ENCODE peak calls at places on chromosomes 7 and 10, in ten cellular contexts. One of them, this sample, is unnamed. For H3K4me1, the result is how much of the 10 kb centered on the place peaks cover.

GRCh38 chr10:86958109-86958830 is at the start of gene SNCG:
- DNase-seq in A549: no peak
- DNase-seq in body of pancreas: no peak
- DNase-seq in heart left ventricle: peak
- DNase-seq in stomach: peak
- DNase-seq in vagina: no peak
- DNase-seq in uterus: no peak
- DNase-seq in IMR-90: no peak
- DNase-seq in gastrocnemius medialis: no peak
- DNase-seq in sigmoid colon: peak
- DNase-seq in this sample: no peak

GRCh38 chr7:152678133-152678645 is 2.2 kb upstream of the XRCC2 start:
- DNase-seq in stomach: no peak
- DNase-seq in uterus: no peak
- DNase-seq in IMR-90: no peak
- DNase-seq in vagina: no peak
- DNase-seq in A549: no peak
- DNase-seq in heart left ventricle: no peak
- DNase-seq in body of pancreas: no peak
- DNase-seq in sigmoid colon: no peak
- DNase-seq in gastrocnemius medialis: no peak
- DNase-seq in this sample: no peak

GRCh38 chr10:86599041-86599440 is 55.3 kb upstream of the OPN4 start:
- DNase-seq in uterus: no peak
- DNase-seq in IMR-90: no peak
- DNase-seq in vagina: no peak
- DNase-seq in stomach: no peak
- DNase-seq in sigmoid colon: no peak
- DNase-seq in heart left ventricle: no peak
- DNase-seq in gastrocnemius medialis: no peak
- DNase-seq in A549: no peak
- DNase-seq in body of pancreas: no peak
- DNase-seq in this sample: no peak

GRCh38 chr7:130409067-130409721 is 28.9 kb downstream of the CPA1 start:
- DNase-seq in IMR-90: peak
- DNase-seq in uterus: no peak
- DNase-seq in gastrocnemius medialis: no peak
- DNase-seq in stomach: no peak
- DNase-seq in A549: no peak
- DNase-seq in sigmoid colon: no peak
- DNase-seq in body of pancreas: no peak
- DNase-seq in vagina: no peak
- DNase-seq in heart left ventricle: no peak
- DNase-seq in this sample: no peak

GRCh38 chr10:85445702-85446101 is 920.9 kb downstream of the GRID1 start:
- DNase-seq in heart left ventricle: no peak
- DNase-seq in body of pancreas: no peak
- DNase-seq in A549: no peak
- DNase-seq in stomach: no peak
- DNase-seq in uterus: no peak
- DNase-seq in gastrocnemius medialis: no peak
- DNase-seq in vagina: no peak
- DNase-seq in IMR-90: no peak
- DNase-seq in sigmoid colon: no peak
- DNase-seq in this sample: no peak

GRCh38 chr10:95818663-95819062 is 62.7 kb downstream of the ENTPD1 start:
- DNase-seq in A549: no peak
- DNase-seq in gastrocnemius medialis: no peak
- DNase-seq in sigmoid colon: no peak
- DNase-seq in uterus: no peak
- DNase-seq in stomach: no peak
- DNase-seq in body of pancreas: no peak
- DNase-seq in heart left ventricle: no peak
- DNase-seq in IMR-90: peak
- DNase-seq in vagina: no peak
- DNase-seq in this sample: no peak

GRCh38 chr10:63103971-63104409 is 29.1 kb upstream of the NRBF2 start:
- DNase-seq in uterus: no peak
- DNase-seq in A549: no peak
- DNase-seq in IMR-90: no peak
- DNase-seq in vagina: no peak
- DNase-seq in body of pancreas: no peak
- DNase-seq in stomach: no peak
- DNase-seq in sigmoid colon: no peak
- DNase-seq in gastrocnemius medialis: no peak
- DNase-seq in heart left ventricle: no peak
- DNase-seq in this sample: no peak

GRCh38 chr7:117780832-117781231 is 92.4 kb downstream of the CTTNBP2 start:
- DNase-seq in vagina: no peak
- DNase-seq in gastrocnemius medialis: no peak
- DNase-seq in stomach: no peak
- DNase-seq in IMR-90: peak
- DNase-seq in A549: no peak
- DNase-seq in sigmoid colon: no peak
- DNase-seq in body of pancreas: no peak
- DNase-seq in uterus: no peak
- DNase-seq in heart left ventricle: no peak
- DNase-seq in this sample: no peak

GRCh38 chr10:119541046-119541445 is 1.5 kb downstream of the RGS10 start:
- DNase-seq in heart left ventricle: no peak
- DNase-seq in uterus: no peak
- DNase-seq in IMR-90: peak
- DNase-seq in stomach: no peak
- DNase-seq in A549: no peak
- DNase-seq in sigmoid colon: peak
- DNase-seq in gastrocnemius medialis: no peak
- DNase-seq in vagina: no peak
- DNase-seq in body of pancreas: no peak
- DNase-seq in this sample: no peak

GRCh38 chr10:99394256-99394655 is 36.2 kb downstream of the GOT1 start:
- DNase-seq in sigmoid colon: no peak
- DNase-seq in body of pancreas: peak
- DNase-seq in IMR-90: no peak
- DNase-seq in stomach: no peak
- DNase-seq in vagina: no peak
- DNase-seq in uterus: no peak
- DNase-seq in gastrocnemius medialis: no peak
- DNase-seq in A549: no peak
- DNase-seq in heart left ventricle: no peak
- DNase-seq in this sample: no peak
- H3K4me1 ChIP-seq in sigmoid colon: under half
- H3K4me1 ChIP-seq in body of pancreas: under half
- H3K4me1 ChIP-seq in IMR-90: under half
- H3K4me1 ChIP-seq in stomach: under half
- H3K4me1 ChIP-seq in vagina: under half
- H3K4me1 ChIP-seq in uterus: under half
- H3K4me1 ChIP-seq in gastrocnemius medialis: under half
- H3K4me1 ChIP-seq in A549: under half
- H3K4me1 ChIP-seq in heart left ventricle: under half
- H3K4me1 ChIP-seq in this sample: under half

DNA sequence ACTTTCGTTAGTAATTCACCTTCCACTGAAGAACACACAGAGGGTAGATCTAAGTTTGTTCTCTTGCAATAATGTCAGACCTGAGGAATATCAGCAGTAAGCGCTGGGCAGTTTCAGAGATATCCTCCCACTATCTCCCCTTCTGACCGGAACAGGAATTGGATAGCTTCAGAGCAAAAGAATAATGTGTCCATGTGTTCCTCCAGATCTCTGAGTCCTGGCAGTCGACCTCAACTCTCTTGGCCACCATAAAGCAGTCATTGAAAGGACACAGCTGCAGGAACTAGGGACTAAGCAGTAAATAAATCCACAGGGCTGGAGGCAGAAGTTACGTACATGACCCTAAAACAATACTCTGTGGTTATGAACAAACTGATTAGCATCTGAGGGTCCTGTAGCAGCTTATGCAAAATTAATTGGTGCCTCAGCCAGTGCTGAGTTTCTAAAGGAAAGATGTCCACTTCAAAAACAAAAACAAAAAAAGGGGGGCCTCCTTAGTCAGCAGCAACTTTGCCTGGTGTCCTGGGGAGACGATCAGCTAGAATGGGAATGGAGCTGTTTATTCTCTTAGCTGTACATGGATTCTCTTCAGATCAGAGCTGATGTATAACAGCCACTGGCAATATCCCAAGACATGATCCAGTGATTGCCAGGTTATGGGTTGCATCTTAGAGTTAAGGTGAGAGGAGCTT is 6.4 kb upstream of the PRTFDC1 start:
- DNase-seq in A549: no peak
- DNase-seq in vagina: no peak
- DNase-seq in uterus: peak
- DNase-seq in sigmoid colon: peak
- DNase-seq in IMR-90: peak
- DNase-seq in body of pancreas: peak
- DNase-seq in heart left ventricle: peak
- DNase-seq in gastrocnemius medialis: peak
- DNase-seq in stomach: no peak
- DNase-seq in this sample: no peak
- TF ChIP-seq POLR2A in A549: no peak
- TF ChIP-seq POLR2A in vagina: no peak
- TF ChIP-seq POLR2A in uterus: no peak
- TF ChIP-seq POLR2A in sigmoid colon: no peak
- TF ChIP-seq POLR2A in IMR-90: no peak
- TF ChIP-seq POLR2A in body of pancreas: no peak
- TF ChIP-seq POLR2A in heart left ventricle: no peak
- TF ChIP-seq POLR2A in gastrocnemius medialis: no peak
- TF ChIP-seq POLR2A in stomach: no peak
- TF ChIP-seq POLR2A in this sample: no peak

GRCh38 chr7:2203551-2204300 is 29.0 kb downstream of the MAD1L1 start:
- DNase-seq in uterus: peak
- DNase-seq in gastrocnemius medialis: peak
- DNase-seq in A549: no peak
- DNase-seq in body of pancreas: no peak
- DNase-seq in IMR-90: peak
- DNase-seq in stomach: no peak
- DNase-seq in vagina: no peak
- DNase-seq in heart left ventricle: no peak
- DNase-seq in sigmoid colon: peak
- DNase-seq in this sample: peak
- H3K4me1 ChIP-seq in uterus: under half
- H3K4me1 ChIP-seq in gastrocnemius medialis: under half
- H3K4me1 ChIP-seq in A549: under half
- H3K4me1 ChIP-seq in body of pancreas: under half
- H3K4me1 ChIP-seq in IMR-90: under half
- H3K4me1 ChIP-seq in stomach: under half
- H3K4me1 ChIP-seq in vagina: under half
- H3K4me1 ChIP-seq in heart left ventricle: under half
- H3K4me1 ChIP-seq in sigmoid colon: under half
- H3K4me1 ChIP-seq in this sample: under half

DNA sequence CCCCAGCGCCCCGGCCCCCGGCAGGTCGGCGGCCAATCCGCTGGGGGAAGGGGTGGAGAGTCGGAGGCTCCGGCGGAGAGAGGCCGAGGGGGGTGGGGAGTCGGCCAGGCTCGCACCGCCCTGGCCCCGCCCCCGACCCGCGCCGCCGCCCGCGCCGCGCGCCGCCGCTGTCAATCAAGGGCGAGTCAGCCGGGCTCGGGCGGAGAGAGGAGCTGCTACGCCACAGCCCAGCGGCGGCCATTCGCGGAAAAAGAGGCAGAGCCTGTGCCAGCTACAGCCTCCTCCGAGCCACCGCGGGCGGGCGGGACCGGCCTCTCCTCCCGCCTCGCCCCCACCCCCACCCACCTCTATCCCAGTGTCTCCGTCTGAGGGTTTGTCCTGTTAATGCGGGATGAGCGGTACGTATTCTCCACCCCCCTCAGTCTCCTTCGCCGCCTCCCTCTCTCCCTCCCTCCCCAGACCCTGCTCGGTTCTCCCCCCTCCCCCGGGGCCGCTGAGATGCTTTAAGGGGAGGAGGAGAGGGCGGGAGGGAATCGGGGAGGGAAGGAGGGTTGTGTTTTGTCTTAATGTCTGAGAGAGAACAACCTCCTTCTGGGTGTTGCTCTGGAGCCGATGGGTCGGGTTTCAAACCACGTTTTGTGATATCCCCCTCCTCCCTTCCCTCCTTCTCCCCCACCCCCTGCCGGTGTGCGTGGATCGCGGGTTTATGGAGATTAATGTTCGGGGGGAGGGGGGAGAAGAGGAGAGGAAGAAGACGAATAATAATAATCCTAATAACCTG is at the start of gene SP4:
- DNase-seq in body of pancreas: peak
- DNase-seq in gastrocnemius medialis: peak
- DNase-seq in stomach: peak
- DNase-seq in vagina: no peak
- DNase-seq in A549: peak
- DNase-seq in heart left ventricle: peak
- DNase-seq in sigmoid colon: peak
- DNase-seq in uterus: peak
- DNase-seq in IMR-90: peak
- DNase-seq in this sample: peak
- TF ChIP-seq POLR2A in body of pancreas: peak
- TF ChIP-seq POLR2A in gastrocnemius medialis: peak
- TF ChIP-seq POLR2A in stomach: no peak
- TF ChIP-seq POLR2A in vagina: no peak
- TF ChIP-seq POLR2A in A549: no peak
- TF ChIP-seq POLR2A in heart left ventricle: no peak
- TF ChIP-seq POLR2A in sigmoid colon: no peak
- TF ChIP-seq POLR2A in uterus: peak
- TF ChIP-seq POLR2A in IMR-90: peak
- TF ChIP-seq POLR2A in this sample: no peak

DNA sequence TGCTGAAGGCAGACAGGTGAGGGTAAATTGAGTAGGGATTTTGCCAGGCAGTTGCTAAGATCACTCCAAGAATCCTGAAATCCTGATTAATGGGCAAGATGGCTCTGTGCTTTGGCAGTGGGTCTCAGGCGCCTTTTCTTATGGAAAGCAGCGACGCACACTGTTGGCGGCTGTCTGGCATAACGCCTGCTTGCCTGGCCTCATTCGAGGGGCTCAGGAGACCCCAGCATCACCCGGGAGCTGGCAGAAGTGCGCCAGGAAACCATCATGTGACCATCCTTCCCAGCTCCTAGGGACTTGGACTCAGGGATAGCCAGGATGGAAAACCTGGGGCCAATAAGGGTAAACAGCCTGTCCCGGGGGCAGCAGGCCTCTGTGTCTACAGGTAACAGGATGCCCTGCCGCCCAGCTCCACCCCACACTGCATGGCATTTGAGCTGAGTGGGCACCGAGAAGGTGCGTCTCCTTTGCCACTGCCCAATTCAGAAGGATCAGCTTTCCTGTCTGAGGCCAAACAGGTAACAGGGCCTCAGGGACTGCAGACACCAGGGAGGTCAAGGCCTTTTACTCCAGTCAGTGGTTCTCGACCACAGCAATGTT is 98.6 kb downstream of the FAM53B start:
- DNase-seq in heart left ventricle: no peak
- DNase-seq in stomach: no peak
- DNase-seq in IMR-90: no peak
- DNase-seq in sigmoid colon: no peak
- DNase-seq in body of pancreas: no peak
- DNase-seq in A549: no peak
- DNase-seq in uterus: no peak
- DNase-seq in gastrocnemius medialis: no peak
- DNase-seq in vagina: no peak
- DNase-seq in this sample: no peak
- H3K4me1 ChIP-seq in heart left ventricle: half or more
- H3K4me1 ChIP-seq in stomach: half or more
- H3K4me1 ChIP-seq in IMR-90: under half
- H3K4me1 ChIP-seq in sigmoid colon: half or more
- H3K4me1 ChIP-seq in body of pancreas: under half
- H3K4me1 ChIP-seq in A549: under half
- H3K4me1 ChIP-seq in uterus: under half
- H3K4me1 ChIP-seq in gastrocnemius medialis: half or more
- H3K4me1 ChIP-seq in vagina: half or more
- H3K4me1 ChIP-seq in this sample: under half